ENCODE peak calls at places on chromosomes 12 and 14, in ten cellular contexts. One of them, this sample, is unnamed.

GRCh38 chr12:51441583-51441982 is 17.0 kb downstream of the SLC4A8 start:
- DNase-seq in WTC11: no peak
- DNase-seq in CD8-positive, alpha-beta T cell: no peak
- DNase-seq in progenitor cell of endocrine pancreas: no peak
- DNase-seq in nephron progenitor cell: no peak
- DNase-seq in tibial nerve: no peak
- DNase-seq in HFFc6: peak; percentile 67
- DNase-seq in neural crest cell: no peak
- DNase-seq in ovary: peak; percentile 40
- DNase-seq in mammary epithelial cell: peak; percentile 47
- DNase-seq in this sample: no peak

GRCh38 chr12:42810006-42810405 is 220.5 kb upstream of the PRICKLE1 start:
- DNase-seq in WTC11: no peak
- DNase-seq in HFFc6: no peak
- DNase-seq in progenitor cell of endocrine pancreas: no peak
- DNase-seq in mammary epithelial cell: no peak
- DNase-seq in nephron progenitor cell: no peak
- DNase-seq in CD8-positive, alpha-beta T cell: no peak
- DNase-seq in neural crest cell: no peak
- DNase-seq in ovary: no peak
- DNase-seq in tibial nerve: no peak
- DNase-seq in this sample: no peak

GRCh38 chr14:21723431-21724045 is 49.9 kb upstream of the OR4E1 start:
- DNase-seq in CD8-positive, alpha-beta T cell: no peak
- DNase-seq in nephron progenitor cell: peak; percentile 71
- DNase-seq in HFFc6: no peak
- DNase-seq in WTC11: peak; percentile 84
- DNase-seq in tibial nerve: no peak
- DNase-seq in ovary: no peak
- DNase-seq in mammary epithelial cell: peak; percentile 14
- DNase-seq in progenitor cell of endocrine pancreas: no peak
- DNase-seq in neural crest cell: peak; percentile 46
- DNase-seq in this sample: peak; percentile 0

GRCh38 chr14:58774531-58774930 is 136.8 kb downstream of the DACT1 start:
- DNase-seq in progenitor cell of endocrine pancreas: no peak
- DNase-seq in HFFc6: no peak
- DNase-seq in mammary epithelial cell: no peak
- DNase-seq in nephron progenitor cell: no peak
- DNase-seq in tibial nerve: no peak
- DNase-seq in CD8-positive, alpha-beta T cell: no peak
- DNase-seq in WTC11: no peak
- DNase-seq in ovary: no peak
- DNase-seq in neural crest cell: no peak
- DNase-seq in this sample: no peak

GRCh38 chr12:87828384-87828973 is 200.7 kb downstream of the C12orf50 start:
- DNase-seq in mammary epithelial cell: no peak
- DNase-seq in nephron progenitor cell: no peak
- DNase-seq in ovary: no peak
- DNase-seq in HFFc6: no peak
- DNase-seq in WTC11: no peak
- DNase-seq in tibial nerve: no peak
- DNase-seq in neural crest cell: no peak
- DNase-seq in CD8-positive, alpha-beta T cell: no peak
- DNase-seq in progenitor cell of endocrine pancreas: no peak
- DNase-seq in this sample: no peak

GRCh38 chr12:22431693-22432251 is 97.3 kb upstream of the ST8SIA1 start:
- DNase-seq in HFFc6: no peak
- DNase-seq in progenitor cell of endocrine pancreas: no peak
- DNase-seq in nephron progenitor cell: no peak
- DNase-seq in ovary: no peak
- DNase-seq in tibial nerve: no peak
- DNase-seq in CD8-positive, alpha-beta T cell: no peak
- DNase-seq in mammary epithelial cell: no peak
- DNase-seq in neural crest cell: no peak
- DNase-seq in WTC11: no peak
- DNase-seq in this sample: no peak

GRCh38 chr14:93032301-93032929 is 83.3 kb downstream of the ITPK1 start:
- DNase-seq in neural crest cell: no peak
- DNase-seq in ovary: no peak
- DNase-seq in tibial nerve: no peak
- DNase-seq in CD8-positive, alpha-beta T cell: no peak
- DNase-seq in HFFc6: no peak
- DNase-seq in nephron progenitor cell: peak; percentile 31
- DNase-seq in WTC11: no peak
- DNase-seq in progenitor cell of endocrine pancreas: no peak
- DNase-seq in mammary epithelial cell: no peak
- DNase-seq in this sample: no peak

GRCh38 chr14:32472512-32473472 is 143.7 kb downstream of the AKAP6 start:
- DNase-seq in ovary: no peak
- DNase-seq in progenitor cell of endocrine pancreas: no peak
- DNase-seq in mammary epithelial cell: peak; percentile 63
- DNase-seq in nephron progenitor cell: no peak
- DNase-seq in neural crest cell: no peak
- DNase-seq in HFFc6: peak; percentile 67
- DNase-seq in tibial nerve: no peak
- DNase-seq in CD8-positive, alpha-beta T cell: no peak
- DNase-seq in WTC11: no peak
- DNase-seq in this sample: peak; percentile 94

GRCh38 chr12:24895612-24896011 is 53.3 kb downstream of the BCAT1 start:
- DNase-seq in neural crest cell: no peak
- DNase-seq in HFFc6: no peak
- DNase-seq in progenitor cell of endocrine pancreas: no peak
- DNase-seq in tibial nerve: no peak
- DNase-seq in ovary: no peak
- DNase-seq in mammary epithelial cell: no peak
- DNase-seq in WTC11: no peak
- DNase-seq in nephron progenitor cell: no peak
- DNase-seq in CD8-positive, alpha-beta T cell: no peak
- DNase-seq in this sample: no peak

GRCh38 chr14:89504602-89505320 is 87.7 kb upstream of the FOXN3 start:
- DNase-seq in progenitor cell of endocrine pancreas: no peak
- DNase-seq in tibial nerve: no peak
- DNase-seq in WTC11: no peak
- DNase-seq in HFFc6: peak; percentile 73
- DNase-seq in mammary epithelial cell: peak; percentile 63
- DNase-seq in neural crest cell: no peak
- DNase-seq in ovary: no peak
- DNase-seq in nephron progenitor cell: no peak
- DNase-seq in CD8-positive, alpha-beta T cell: no peak
- DNase-seq in this sample: peak; percentile 34

GRCh38 chr12:117875652-117876491 is 92.9 kb downstream of the KSR2 start:
- DNase-seq in neural crest cell: peak; percentile 64
- DNase-seq in HFFc6: no peak
- DNase-seq in progenitor cell of endocrine pancreas: peak; percentile 25
- DNase-seq in WTC11: peak; percentile 86
- DNase-seq in nephron progenitor cell: peak; percentile 87
- DNase-seq in mammary epithelial cell: no peak
- DNase-seq in tibial nerve: no peak
- DNase-seq in ovary: no peak
- DNase-seq in CD8-positive, alpha-beta T cell: no peak
- DNase-seq in this sample: no peak

GRCh38 chr12:53299101-53299453 is 418 bp upstream of the MYG1 start:
- DNase-seq in CD8-positive, alpha-beta T cell: no peak
- DNase-seq in ovary: no peak
- DNase-seq in tibial nerve: no peak
- DNase-seq in progenitor cell of endocrine pancreas: no peak
- DNase-seq in neural crest cell: no peak
- DNase-seq in nephron progenitor cell: no peak
- DNase-seq in mammary epithelial cell: peak; percentile 62
- DNase-seq in WTC11: no peak
- DNase-seq in HFFc6: peak; percentile 92
- DNase-seq in this sample: no peak

DNA sequence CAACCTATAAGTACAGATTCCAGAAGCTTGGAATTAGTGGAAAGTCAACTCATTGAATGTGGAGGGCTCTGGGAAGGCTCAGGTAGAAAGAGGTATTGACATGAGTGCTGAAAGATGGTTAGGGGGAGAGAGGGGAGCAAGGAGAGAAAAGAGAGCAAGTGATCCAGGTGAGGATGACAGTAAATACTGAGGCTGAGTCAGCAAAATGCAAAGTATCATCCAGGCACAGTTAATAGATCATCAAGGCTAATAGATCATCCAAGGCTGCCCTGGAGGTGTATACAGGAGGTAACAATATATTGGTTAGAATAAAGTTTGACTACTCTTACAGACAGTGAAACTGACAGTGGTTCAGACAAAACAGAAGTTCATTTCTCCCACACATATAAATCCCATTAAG is 100.5 kb downstream of the TBX5 start:
- DNase-seq in WTC11: no peak
- DNase-seq in mammary epithelial cell: no peak
- DNase-seq in nephron progenitor cell: no peak
- DNase-seq in progenitor cell of endocrine pancreas: no peak
- DNase-seq in tibial nerve: no peak
- DNase-seq in neural crest cell: no peak
- DNase-seq in CD8-positive, alpha-beta T cell: no peak
- DNase-seq in ovary: no peak
- DNase-seq in HFFc6: no peak
- DNase-seq in this sample: no peak
- TF ChIP-seq CTCF in WTC11: no peak
- TF ChIP-seq CTCF in mammary epithelial cell: no peak
- TF ChIP-seq CTCF in nephron progenitor cell: no peak
- TF ChIP-seq CTCF in progenitor cell of endocrine pancreas: no peak
- TF ChIP-seq CTCF in tibial nerve: no peak
- TF ChIP-seq CTCF in neural crest cell: no peak
- TF ChIP-seq CTCF in CD8-positive, alpha-beta T cell: no peak
- TF ChIP-seq CTCF in ovary: no peak
- TF ChIP-seq CTCF in HFFc6: no peak
- TF ChIP-seq CTCF in this sample: no peak

GRCh38 chr14:90518075-90518940 is 121.5 kb downstream of the CALM1 start:
- DNase-seq in mammary epithelial cell: no peak
- DNase-seq in WTC11: no peak
- DNase-seq in CD8-positive, alpha-beta T cell: no peak
- DNase-seq in HFFc6: no peak
- DNase-seq in neural crest cell: no peak
- DNase-seq in ovary: peak; percentile 57
- DNase-seq in tibial nerve: no peak
- DNase-seq in progenitor cell of endocrine pancreas: no peak
- DNase-seq in nephron progenitor cell: no peak
- DNase-seq in this sample: no peak

GRCh38 chr14:90517431-90517841 is 120.6 kb downstream of the CALM1 start:
- DNase-seq in CD8-positive, alpha-beta T cell: no peak
- DNase-seq in tibial nerve: no peak
- DNase-seq in HFFc6: no peak
- DNase-seq in neural crest cell: no peak
- DNase-seq in progenitor cell of endocrine pancreas: no peak
- DNase-seq in ovary: no peak
- DNase-seq in mammary epithelial cell: no peak
- DNase-seq in WTC11: no peak
- DNase-seq in nephron progenitor cell: no peak
- DNase-seq in this sample: no peak

GRCh38 chr14:90519262-90519920 is 122.6 kb downstream of the CALM1 start:
- DNase-seq in HFFc6: no peak
- DNase-seq in WTC11: no peak
- DNase-seq in ovary: no peak
- DNase-seq in tibial nerve: no peak
- DNase-seq in progenitor cell of endocrine pancreas: no peak
- DNase-seq in nephron progenitor cell: no peak
- DNase-seq in mammary epithelial cell: no peak
- DNase-seq in CD8-positive, alpha-beta T cell: no peak
- DNase-seq in neural crest cell: no peak
- DNase-seq in this sample: no peak

GRCh38 chr14:90520326-90520725 is 123.5 kb downstream of the CALM1 start:
- DNase-seq in mammary epithelial cell: no peak
- DNase-seq in CD8-positive, alpha-beta T cell: no peak
- DNase-seq in nephron progenitor cell: no peak
- DNase-seq in progenitor cell of endocrine pancreas: no peak
- DNase-seq in neural crest cell: no peak
- DNase-seq in tibial nerve: no peak
- DNase-seq in WTC11: no peak
- DNase-seq in HFFc6: no peak
- DNase-seq in ovary: peak; percentile 44
- DNase-seq in this sample: no peak

GRCh38 chr14:90518941-90519256 is 122.1 kb downstream of the CALM1 start:
- DNase-seq in mammary epithelial cell: no peak
- DNase-seq in nephron progenitor cell: no peak
- DNase-seq in CD8-positive, alpha-beta T cell: no peak
- DNase-seq in ovary: peak; percentile 51
- DNase-seq in WTC11: peak; percentile 79
- DNase-seq in neural crest cell: no peak
- DNase-seq in progenitor cell of endocrine pancreas: no peak
- DNase-seq in tibial nerve: no peak
- DNase-seq in HFFc6: no peak
- DNase-seq in this sample: no peak
- TF ChIP-seq CTCF in mammary epithelial cell: peak; percentile 62
- TF ChIP-seq CTCF in nephron progenitor cell: peak; percentile 22
- TF ChIP-seq CTCF in CD8-positive, alpha-beta T cell: peak; percentile 51
- TF ChIP-seq CTCF in ovary: no peak
- TF ChIP-seq CTCF in WTC11: peak; percentile 74
- TF ChIP-seq CTCF in neural crest cell: peak; percentile 52
- TF ChIP-seq CTCF in progenitor cell of endocrine pancreas: peak; percentile 47
- TF ChIP-seq CTCF in tibial nerve: peak; percentile 23
- TF ChIP-seq CTCF in HFFc6: peak; percentile 81
- TF ChIP-seq CTCF in this sample: peak; percentile 73

DNA sequence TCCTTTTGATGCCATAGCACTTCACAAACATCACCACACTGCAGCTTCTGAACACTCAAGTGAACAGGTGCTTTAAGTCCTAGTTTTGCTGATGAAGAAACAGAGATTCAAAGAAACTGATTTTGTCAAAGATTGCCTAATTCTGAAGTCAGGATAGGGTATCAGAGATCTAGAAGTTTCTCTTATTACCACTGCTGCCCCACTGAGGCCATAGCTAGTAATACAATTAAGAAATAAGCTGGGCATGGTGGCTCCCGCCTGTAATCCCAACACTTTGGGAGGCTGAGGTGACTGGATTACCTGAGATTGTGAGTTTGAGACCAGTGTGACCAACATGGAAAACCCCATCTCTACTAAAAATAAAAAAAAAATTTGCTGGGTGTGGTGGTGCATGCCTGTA is 458.3 kb upstream of the SEL1L start:
- DNase-seq in WTC11: no peak
- DNase-seq in tibial nerve: no peak
- DNase-seq in nephron progenitor cell: no peak
- DNase-seq in HFFc6: no peak
- DNase-seq in ovary: no peak
- DNase-seq in progenitor cell of endocrine pancreas: no peak
- DNase-seq in neural crest cell: no peak
- DNase-seq in mammary epithelial cell: no peak
- DNase-seq in CD8-positive, alpha-beta T cell: no peak
- DNase-seq in this sample: no peak
- TF ChIP-seq CTCF in WTC11: peak; percentile 38
- TF ChIP-seq CTCF in tibial nerve: no peak
- TF ChIP-seq CTCF in nephron progenitor cell: peak; percentile 18
- TF ChIP-seq CTCF in HFFc6: peak; percentile 38
- TF ChIP-seq CTCF in ovary: no peak
- TF ChIP-seq CTCF in progenitor cell of endocrine pancreas: peak; percentile 33
- TF ChIP-seq CTCF in neural crest cell: peak; percentile 46
- TF ChIP-seq CTCF in mammary epithelial cell: peak; percentile 26
- TF ChIP-seq CTCF in CD8-positive, alpha-beta T cell: no peak
- TF ChIP-seq CTCF in this sample: peak; percentile 36

DNA sequence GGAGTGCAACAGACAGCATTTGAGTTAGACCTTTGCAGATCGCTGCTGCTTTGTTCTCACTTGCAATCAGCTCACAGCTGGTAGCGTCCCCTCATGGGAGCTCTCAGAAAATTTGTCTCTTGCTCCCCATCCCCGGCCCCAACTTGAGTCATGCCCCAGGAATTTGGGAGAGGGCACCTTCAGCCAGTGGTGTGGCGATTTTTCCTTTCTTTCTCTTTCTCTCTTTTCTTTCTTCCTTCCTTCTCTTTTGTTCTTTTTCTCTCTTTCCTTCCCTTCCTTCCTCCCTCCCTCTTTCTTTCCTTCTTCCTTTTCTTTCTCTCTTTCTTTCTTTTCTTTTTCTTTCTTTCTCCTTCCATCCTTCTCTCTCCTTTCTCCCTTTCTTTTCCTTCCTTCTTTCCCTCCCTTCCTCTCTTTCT is 34.2 kb upstream of the MAP1LC3B2 start:
- DNase-seq in tibial nerve: no peak
- DNase-seq in progenitor cell of endocrine pancreas: no peak
- DNase-seq in CD8-positive, alpha-beta T cell: no peak
- DNase-seq in mammary epithelial cell: peak; percentile 62
- DNase-seq in HFFc6: no peak
- DNase-seq in ovary: no peak
- DNase-seq in neural crest cell: no peak
- DNase-seq in WTC11: peak; percentile 56
- DNase-seq in nephron progenitor cell: no peak
- DNase-seq in this sample: peak; percentile 75
- TF ChIP-seq CTCF in tibial nerve: no peak
- TF ChIP-seq CTCF in progenitor cell of endocrine pancreas: no peak
- TF ChIP-seq CTCF in CD8-positive, alpha-beta T cell: no peak
- TF ChIP-seq CTCF in mammary epithelial cell: peak; percentile 45
- TF ChIP-seq CTCF in HFFc6: no peak
- TF ChIP-seq CTCF in ovary: no peak
- TF ChIP-seq CTCF in neural crest cell: no peak
- TF ChIP-seq CTCF in WTC11: no peak
- TF ChIP-seq CTCF in nephron progenitor cell: no peak
- TF ChIP-seq CTCF in this sample: peak; percentile 65